ENCODE peak calls at places on chromosomes 7 and 10, in five cellular contexts. One of them, this sample, is unnamed.
A peak's percentile ranks its signal among the peaks of the same experiment; 100 is the strongest.

GRCh38 chr7:155951554-155952158 is 139.4 kb upstream of the SHH start:
- ATAC-seq in GM12878: no peak
- ATAC-seq in K562: no peak
- ATAC-seq in HepG2: peak; percentile 89
- ATAC-seq in upper lobe of left lung: peak; percentile 55
- ATAC-seq in this sample: no peak

GRCh38 chr7:66076459-66077329 is 1.1 kb downstream of the ASL start:
- ATAC-seq in GM12878: peak; percentile 13
- ATAC-seq in K562: no peak
- ATAC-seq in HepG2: peak; percentile 12
- ATAC-seq in upper lobe of left lung: no peak
- ATAC-seq in this sample: no peak

GRCh38 chr10:60098676-60099601 is 192.6 kb upstream of the CCDC6 start:
- ATAC-seq in GM12878: peak; percentile 68
- ATAC-seq in K562: peak; percentile 83
- ATAC-seq in HepG2: peak; percentile 71
- ATAC-seq in upper lobe of left lung: no peak
- ATAC-seq in this sample: no peak

GRCh38 chr7:157461805-157462771 is 125.3 kb downstream of the DNAJB6 start:
- ATAC-seq in GM12878: no peak
- ATAC-seq in K562: no peak
- ATAC-seq in HepG2: no peak
- ATAC-seq in upper lobe of left lung: no peak
- ATAC-seq in this sample: no peak

GRCh38 chr10:92778091-92778490 is 70.2 kb upstream of the EXOC6 start:
- ATAC-seq in GM12878: no peak
- ATAC-seq in K562: no peak
- ATAC-seq in HepG2: no peak
- ATAC-seq in upper lobe of left lung: no peak
- ATAC-seq in this sample: no peak

GRCh38 chr10:27448926-27449325 is 55.2 kb upstream of the RAB18 start:
- ATAC-seq in GM12878: no peak
- ATAC-seq in K562: no peak
- ATAC-seq in HepG2: no peak
- ATAC-seq in upper lobe of left lung: peak; percentile 35
- ATAC-seq in this sample: no peak

GRCh38 chr7:99218406-99219184 is 10.7 kb upstream of the KPNA7 start:
- ATAC-seq in GM12878: no peak
- ATAC-seq in K562: peak; percentile 57
- ATAC-seq in HepG2: peak; percentile 46
- ATAC-seq in upper lobe of left lung: no peak
- ATAC-seq in this sample: no peak

GRCh38 chr10:77682408-77683087 is 44.9 kb upstream of the KCNMA1 start:
- ATAC-seq in GM12878: peak; percentile 36
- ATAC-seq in K562: no peak
- ATAC-seq in HepG2: no peak
- ATAC-seq in upper lobe of left lung: no peak
- ATAC-seq in this sample: no peak

GRCh38 chr7:54394877-54395276 is 147.3 kb upstream of the VSTM2A start:
- ATAC-seq in GM12878: peak; percentile 55
- ATAC-seq in K562: no peak
- ATAC-seq in HepG2: no peak
- ATAC-seq in upper lobe of left lung: no peak
- ATAC-seq in this sample: no peak

GRCh38 chr10:60898372-60898771 is 45.6 kb downstream of the RHOBTB1 start:
- ATAC-seq in GM12878: no peak
- ATAC-seq in K562: no peak
- ATAC-seq in HepG2: no peak
- ATAC-seq in upper lobe of left lung: no peak
- ATAC-seq in this sample: no peak

GRCh38 chr10:31723074-31723750 is 205.4 kb downstream of the ARHGAP12 start:
- ATAC-seq in GM12878: no peak
- ATAC-seq in K562: no peak
- ATAC-seq in HepG2: peak; percentile 47
- ATAC-seq in upper lobe of left lung: peak; percentile 45
- ATAC-seq in this sample: no peak

GRCh38 chr10:102714621-102715455 is at the start of gene SFXN2:
- ATAC-seq in GM12878: peak; percentile 26
- ATAC-seq in K562: peak; percentile 31
- ATAC-seq in HepG2: peak; percentile 55
- ATAC-seq in upper lobe of left lung: peak; percentile 25
- ATAC-seq in this sample: no peak

GRCh38 chr7:55339033-55339995 is 25.8 kb upstream of the LANCL2 start:
- ATAC-seq in GM12878: no peak
- ATAC-seq in K562: no peak
- ATAC-seq in HepG2: no peak
- ATAC-seq in upper lobe of left lung: no peak
- ATAC-seq in this sample: no peak

GRCh38 chr10:92757066-92757716 is 67.4 kb downstream of the HHEX start:
- ATAC-seq in GM12878: peak; percentile 84
- ATAC-seq in K562: peak; percentile 81
- ATAC-seq in HepG2: peak; percentile 87
- ATAC-seq in upper lobe of left lung: peak; percentile 92
- ATAC-seq in this sample: peak; percentile 97

GRCh38 chr7:123649956-123650355 is 5.7 kb upstream of the LMOD2 start:
- ATAC-seq in GM12878: no peak
- ATAC-seq in K562: peak; percentile 51
- ATAC-seq in HepG2: no peak
- ATAC-seq in upper lobe of left lung: no peak
- ATAC-seq in this sample: no peak

GRCh38 chr10:15200626-15201025 is 32.1 kb upstream of the NMT2 start:
- ATAC-seq in GM12878: no peak
- ATAC-seq in K562: no peak
- ATAC-seq in HepG2: peak; percentile 45
- ATAC-seq in upper lobe of left lung: peak; percentile 76
- ATAC-seq in this sample: peak; percentile 81

GRCh38 chr10:24196426-24197039 is 12.4 kb upstream of the KIAA1217 start:
- ATAC-seq in GM12878: peak; percentile 98
- ATAC-seq in K562: peak; percentile 95
- ATAC-seq in HepG2: peak; percentile 94
- ATAC-seq in upper lobe of left lung: peak; percentile 79
- ATAC-seq in this sample: peak; percentile 50

GRCh38 chr7:28474267-28474618 is 61.9 kb downstream of the CREB5 start:
- ATAC-seq in GM12878: no peak
- ATAC-seq in K562: no peak
- ATAC-seq in HepG2: no peak
- ATAC-seq in upper lobe of left lung: peak; percentile 84
- ATAC-seq in this sample: peak; percentile 38

GRCh38 chr10:5968037-5968680 is 9.2 kb downstream of the IL15RA start:
- ATAC-seq in GM12878: no peak
- ATAC-seq in K562: no peak
- ATAC-seq in HepG2: peak; percentile 28
- ATAC-seq in upper lobe of left lung: no peak
- ATAC-seq in this sample: no peak

GRCh38 chr10:3496138-3496537 is 288.9 kb downstream of the KLF6 start:
- ATAC-seq in GM12878: no peak
- ATAC-seq in K562: no peak
- ATAC-seq in HepG2: no peak
- ATAC-seq in upper lobe of left lung: no peak
- ATAC-seq in this sample: no peak

GRCh38 chr10:46787321-46787615 is 124.0 kb upstream of the PTPN20 start:
- ATAC-seq in GM12878: peak; percentile 41
- ATAC-seq in K562: peak; percentile 24
- ATAC-seq in HepG2: peak; percentile 5
- ATAC-seq in upper lobe of left lung: peak; percentile 55
- ATAC-seq in this sample: peak; percentile 50

GRCh38 chr10:92913973-92914372 is 65.7 kb downstream of the EXOC6 start:
- ATAC-seq in GM12878: no peak
- ATAC-seq in K562: peak; percentile 20
- ATAC-seq in HepG2: no peak
- ATAC-seq in upper lobe of left lung: no peak
- ATAC-seq in this sample: no peak

GRCh38 chr7:101066141-101066857 is 19.0 kb upstream of the TRIM56 start:
- ATAC-seq in GM12878: no peak
- ATAC-seq in K562: peak; percentile 29
- ATAC-seq in HepG2: no peak
- ATAC-seq in upper lobe of left lung: no peak
- ATAC-seq in this sample: no peak

GRCh38 chr7:152050547-152050971 is 25.1 kb downstream of the GALNT11 start:
- ATAC-seq in GM12878: no peak
- ATAC-seq in K562: no peak
- ATAC-seq in HepG2: no peak
- ATAC-seq in upper lobe of left lung: no peak
- ATAC-seq in this sample: no peak

GRCh38 chr7:43314379-43315158 is 202.1 kb downstream of the HECW1 start:
- ATAC-seq in GM12878: peak; percentile 85
- ATAC-seq in K562: no peak
- ATAC-seq in HepG2: no peak
- ATAC-seq in upper lobe of left lung: no peak
- ATAC-seq in this sample: no peak

GRCh38 chr7:107220356-107220755 is 51.6 kb downstream of the HBP1 start:
- ATAC-seq in GM12878: no peak
- ATAC-seq in K562: peak; percentile 31
- ATAC-seq in HepG2: no peak
- ATAC-seq in upper lobe of left lung: no peak
- ATAC-seq in this sample: no peak

GRCh38 chr7:50404392-50404791 is 45.8 kb downstream of the FIGNL1 start:
- ATAC-seq in GM12878: peak; percentile 17
- ATAC-seq in K562: peak; percentile 89
- ATAC-seq in HepG2: peak; percentile 97
- ATAC-seq in upper lobe of left lung: no peak
- ATAC-seq in this sample: no peak

GRCh38 chr10:123485577-123485976 is 180.6 kb upstream of the GPR26 start:
- ATAC-seq in GM12878: no peak
- ATAC-seq in K562: no peak
- ATAC-seq in HepG2: no peak
- ATAC-seq in upper lobe of left lung: peak; percentile 39
- ATAC-seq in this sample: no peak

GRCh38 chr10:95261926-95262325 is 28.9 kb downstream of the PDLIM1 start:
- ATAC-seq in GM12878: no peak
- ATAC-seq in K562: no peak
- ATAC-seq in HepG2: no peak
- ATAC-seq in upper lobe of left lung: no peak
- ATAC-seq in this sample: no peak

GRCh38 chr7:57579454-57579853 is 129.5 kb downstream of the ZNF716 start:
- ATAC-seq in GM12878: no peak
- ATAC-seq in K562: no peak
- ATAC-seq in HepG2: no peak
- ATAC-seq in upper lobe of left lung: no peak
- ATAC-seq in this sample: no peak

GRCh38 chr10:79184141-79184625 is 115.4 kb downstream of the ZMIZ1 start:
- ATAC-seq in GM12878: no peak
- ATAC-seq in K562: peak; percentile 3
- ATAC-seq in HepG2: peak; percentile 44
- ATAC-seq in upper lobe of left lung: peak; percentile 12
- ATAC-seq in this sample: peak; percentile 48

GRCh38 chr7:128201067-128201689 is 39.9 kb upstream of the LEP start:
- ATAC-seq in GM12878: no peak
- ATAC-seq in K562: peak; percentile 48
- ATAC-seq in HepG2: peak; percentile 18
- ATAC-seq in upper lobe of left lung: peak; percentile 34
- ATAC-seq in this sample: no peak

GRCh38 chr7:128197586-128197985 is 43.5 kb upstream of the LEP start:
- ATAC-seq in GM12878: no peak
- ATAC-seq in K562: no peak
- ATAC-seq in HepG2: no peak
- ATAC-seq in upper lobe of left lung: no peak
- ATAC-seq in this sample: no peak

GRCh38 chr7:128194533-128195282 is 46.4 kb upstream of the LEP start:
- ATAC-seq in GM12878: no peak
- ATAC-seq in K562: no peak
- ATAC-seq in HepG2: no peak
- ATAC-seq in upper lobe of left lung: no peak
- ATAC-seq in this sample: no peak

GRCh38 chr7:128200376-128200775 is 40.7 kb upstream of the LEP start:
- ATAC-seq in GM12878: no peak
- ATAC-seq in K562: no peak
- ATAC-seq in HepG2: no peak
- ATAC-seq in upper lobe of left lung: no peak
- ATAC-seq in this sample: no peak

DNA sequence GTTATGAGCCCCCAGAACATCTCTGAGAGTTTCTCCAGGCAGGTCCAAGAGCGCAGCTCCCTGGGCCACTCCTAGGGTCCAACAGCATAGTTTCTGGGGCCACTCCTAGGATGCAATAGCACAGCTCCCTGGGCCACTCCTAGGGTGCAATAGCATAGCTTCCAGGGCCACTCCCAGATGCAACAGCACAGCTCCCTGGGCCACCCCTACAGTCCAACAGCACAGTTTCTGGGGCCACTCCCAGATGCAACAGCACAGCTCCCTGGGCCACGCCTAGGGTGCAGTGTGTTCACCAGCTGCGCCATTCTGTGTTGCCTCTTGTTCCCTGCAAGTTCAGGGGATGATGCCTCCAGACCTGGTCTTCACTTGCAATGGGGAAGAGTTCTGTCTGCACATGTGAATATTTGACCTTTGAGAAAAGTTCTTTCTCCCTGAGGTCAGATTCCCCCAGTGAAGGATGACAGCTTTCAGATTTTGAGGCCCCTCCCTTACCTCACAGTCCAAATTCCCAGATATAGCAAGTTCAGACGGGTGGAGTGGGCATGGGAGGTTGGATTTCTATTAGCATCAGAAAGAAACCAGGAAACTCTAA is 43.0 kb upstream of the LEP start:
- ATAC-seq in GM12878: no peak
- ATAC-seq in K562: no peak
- ATAC-seq in HepG2: no peak
- ATAC-seq in upper lobe of left lung: no peak
- ATAC-seq in this sample: no peak
- TF ChIP-seq POLR2A in GM12878: no peak
- TF ChIP-seq POLR2A in K562: no peak
- TF ChIP-seq POLR2A in HepG2: no peak
- TF ChIP-seq POLR2A in upper lobe of left lung: no peak
- TF ChIP-seq POLR2A in this sample: no peak

DNA sequence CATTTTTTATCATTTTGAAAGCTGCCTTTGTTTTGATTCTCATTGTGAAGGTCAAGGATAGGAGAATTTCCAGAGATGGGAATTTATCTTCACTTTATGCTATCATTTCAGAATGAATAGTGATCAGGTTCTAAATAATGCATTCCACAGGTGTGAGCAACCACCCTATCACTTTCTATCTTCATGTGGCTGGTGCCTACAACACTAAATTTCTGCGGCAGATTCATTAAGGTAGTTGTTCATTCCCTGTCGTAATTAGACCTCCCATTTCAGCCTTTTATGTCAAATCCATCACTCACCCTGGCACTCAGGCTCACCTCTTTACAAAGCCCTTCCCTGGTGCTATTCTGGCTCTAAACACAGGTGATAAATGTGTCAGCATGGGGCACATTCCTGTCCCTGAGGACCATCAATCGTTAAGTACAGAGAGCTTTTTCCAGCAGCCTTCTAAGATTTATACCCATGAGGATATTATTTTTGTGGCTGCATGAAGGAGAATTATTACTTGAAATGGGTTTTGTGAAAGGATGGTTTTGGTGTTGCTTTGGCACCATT is 300.0 kb upstream of the C7orf33 start:
- ATAC-seq in GM12878: no peak
- ATAC-seq in K562: no peak
- ATAC-seq in HepG2: no peak
- ATAC-seq in upper lobe of left lung: no peak
- ATAC-seq in this sample: no peak
- TF ChIP-seq EP300 in GM12878: no peak
- TF ChIP-seq EP300 in K562: no peak
- TF ChIP-seq EP300 in HepG2: no peak
- TF ChIP-seq EP300 in upper lobe of left lung: no peak
- TF ChIP-seq EP300 in this sample: no peak

GRCh38 chr7:11343136-11343535 is 369.5 kb downstream of the PHF14 start:
- ATAC-seq in GM12878: no peak
- ATAC-seq in K562: no peak
- ATAC-seq in HepG2: no peak
- ATAC-seq in upper lobe of left lung: no peak
- ATAC-seq in this sample: no peak
- H3K27me3 ChIP-seq in GM12878: no peaks in the 10 kb centered on the region
- H3K27me3 ChIP-seq in K562: no peaks in the 10 kb centered on the region
- H3K27me3 ChIP-seq in HepG2: no peaks in the 10 kb centered on the region
- H3K27me3 ChIP-seq in upper lobe of left lung: no peaks in the 10 kb centered on the region
- H3K27me3 ChIP-seq in this sample: peaks cover 6% of the 10 kb centered on the region

GRCh38 chr7:129804301-129805085 is 148.3 kb downstream of the UBE2H start:
- ATAC-seq in GM12878: no peak
- ATAC-seq in K562: no peak
- ATAC-seq in HepG2: peak; percentile 44
- ATAC-seq in upper lobe of left lung: no peak
- ATAC-seq in this sample: no peak
- TF ChIP-seq POLR2A in GM12878: no peak
- TF ChIP-seq POLR2A in K562: no peak
- TF ChIP-seq POLR2A in HepG2: no peak
- TF ChIP-seq POLR2A in upper lobe of left lung: no peak
- TF ChIP-seq POLR2A in this sample: no peak